ENCODE peak calls at places on chromosomes 13 and 19, in five cellular contexts. Z is endothelial cell, H is tibial artery, W is bronchial epithelial cell, O is AG10803. C is an unnamed sample.

GRCh38 chr19:35534803-35535480 is 1.7 kb downstream of the GAPDHS start:
- DNase-seq in Z (no peak), H (no peak), W (no peak), O (no peak), C (no peak)

GRCh38 chr13:114053026-114053425 is 79.2 kb upstream of the C13orf46 start:
- DNase-seq in Z (no peak), H (no peak), W (no peak), O (peak), C (peak)

GRCh38 chr13:32581177-32581786 is 5.0 kb upstream of the PDS5B start:
- DNase-seq in Z (no peak), H (no peak), W (peak), O (peak), C (peak)

GRCh38 chr19:35120898-35121297 is 5.3 kb downstream of the FXYD3 start:
- DNase-seq in Z (no peak), H (no peak), W (peak), O (no peak), C (no peak)

GRCh38 chr13:24270639-24271131 is 38.7 kb upstream of the C1QTNF9 start:
- DNase-seq in Z (no peak), H (peak), W (peak), O (peak), C (peak)

GRCh38 chr19:19230505-19230904 is 18.7 kb downstream of the NCAN start:
- DNase-seq in Z (no peak), H (no peak), W (no peak), O (no peak), C (no peak)

GRCh38 chr13:52767949-52768516 is 28.4 kb upstream of the CNMD start:
- DNase-seq in Z (no peak), H (no peak), W (no peak), O (no peak), C (no peak)

GRCh38 chr13:26228080-26228479 is 6.0 kb upstream of the RNF6 start:
- DNase-seq in Z (no peak), H (no peak), W (no peak), O (no peak), C (no peak)

GRCh38 chr13:97468331-97468730 is 34.4 kb downstream of the RAP2A start:
- DNase-seq in Z (no peak), H (no peak), W (no peak), O (peak), C (no peak)

GRCh38 chr19:38785187-38785699 is 3.8 kb upstream of the LGALS7B start:
- DNase-seq in Z (no peak), H (no peak), W (no peak), O (no peak), C (no peak)

GRCh38 chr13:33355470-33355869 is 69.9 kb upstream of the STARD13 start:
- DNase-seq in Z (no peak), H (no peak), W (no peak), O (peak), C (no peak)

GRCh38 chr19:3336680-3337523 is 29.5 kb upstream of the NFIC start:
- DNase-seq in Z (no peak), H (peak), W (peak), O (peak), C (no peak)

GRCh38 chr13:74273591-74273990 is 139.4 kb upstream of the KLF12 start:
- DNase-seq in Z (no peak), H (no peak), W (no peak), O (peak), C (no peak)

GRCh38 chr19:15488489-15489226 is 9.4 kb upstream of the PGLYRP2 start:
- DNase-seq in Z (no peak), H (no peak), W (no peak), O (no peak), C (no peak)

GRCh38 chr13:78660130-78660857 is 1.3 kb upstream of the OBI1 start:
- DNase-seq in Z (peak), H (no peak), W (no peak), O (peak), C (peak)

GRCh38 chr13:110648848-110649421 is 33.6 kb downstream of the NAXD start:
- DNase-seq in Z (no peak), H (no peak), W (no peak), O (no peak), C (no peak)

GRCh38 chr19:54420383-54421168 is 5.3 kb downstream of the TTYH1 start:
- DNase-seq in Z (peak), H (no peak), W (no peak), O (no peak), C (no peak)

GRCh38 chr13:94435604-94436226 is 43.8 kb downstream of the DCT start:
- DNase-seq in Z (no peak), H (no peak), W (peak), O (peak), C (peak)

GRCh38 chr13:46181799-46182490 is at the start of gene LCP1:
- DNase-seq in Z (no peak), H (no peak), W (no peak), O (no peak), C (no peak)

GRCh38 chr13:105735269-105735668 is 800.2 kb downstream of the EFNB2 start:
- DNase-seq in Z (no peak), H (no peak), W (no peak), O (no peak), C (no peak)

GRCh38 chr19:21221653-21222052 is 79.8 kb downstream of the ZNF431 start:
- DNase-seq in Z (no peak), H (no peak), W (no peak), O (peak), C (peak)

GRCh38 chr13:88656751-88657150 is 985.6 kb downstream of the SLITRK5 start:
- DNase-seq in Z (no peak), H (no peak), W (peak), O (no peak), C (no peak)

GRCh38 chr13:29474991-29475390 is 120.5 kb downstream of the SLC7A1 start:
- DNase-seq in Z (no peak), H (no peak), W (peak), O (peak), C (peak)

GRCh38 chr13:73704587-73704986 is 429.6 kb downstream of the KLF12 start:
- DNase-seq in Z (no peak), H (no peak), W (no peak), O (no peak), C (no peak)

GRCh38 chr13:74839656-74840055 is 642.3 kb downstream of the TBC1D4 start:
- DNase-seq in Z (no peak), H (no peak), W (peak), O (peak), C (peak)

GRCh38 chr13:110334256-110334655 is 27.2 kb downstream of the COL4A2 start:
- DNase-seq in Z (no peak), H (peak), W (peak), O (peak), C (peak)

GRCh38 chr13:78241278-78241919 is 322.8 kb upstream of the EDNRB start:
- DNase-seq in Z (peak), H (no peak), W (peak), O (peak), C (peak)

GRCh38 chr19:49857061-49857833 is 6.3 kb downstream of the PTOV1 start:
- DNase-seq in Z (no peak), H (no peak), W (no peak), O (no peak), C (no peak)

GRCh38 chr13:26950546-26950945 is 190.0 kb upstream of the GPR12 start:
- DNase-seq in Z (no peak), H (no peak), W (no peak), O (no peak), C (no peak)

GRCh38 chr19:3024509-3024869 is 4.6 kb downstream of the TLE2 start:
- DNase-seq in Z (no peak), H (no peak), W (peak), O (no peak), C (no peak)

GRCh38 chr19:41925208-41926003 is 2.8 kb downstream of the ERFL start:
- DNase-seq in Z (no peak), H (no peak), W (no peak), O (no peak), C (no peak)

GRCh38 chr13:59337070-59337469 is 826.7 kb downstream of the DIAPH3 start:
- DNase-seq in Z (no peak), H (no peak), W (no peak), O (no peak), C (no peak)

GRCh38 chr19:7850429-7850819 is 20.4 kb downstream of the EVI5L start:
- DNase-seq in Z (no peak), H (no peak), W (no peak), O (no peak), C (no peak)

GRCh38 chr13:79522583-79522982 is 41.6 kb downstream of the NDFIP2 start:
- DNase-seq in Z (no peak), H (no peak), W (peak), O (peak), C (peak)

GRCh38 chr13:113033498-113033897 is 64.5 kb downstream of the MCF2L start:
- DNase-seq in Z (peak), H (no peak), W (no peak), O (no peak), C (no peak)

GRCh38 chr19:38255759-38256052 is 468 bp downstream of the PPP1R14A start:
- DNase-seq in Z (no peak), H (peak), W (no peak), O (no peak), C (no peak)

GRCh38 chr19:38551450-38551813 is 66.3 kb downstream of the MAP4K1 start:
- DNase-seq in Z (no peak), H (no peak), W (no peak), O (no peak), C (no peak)

GRCh38 chr19:18204394-18205179 is 745 bp upstream of the RAB3A start:
- DNase-seq in Z (peak), H (no peak), W (no peak), O (no peak), C (no peak)

DNA sequence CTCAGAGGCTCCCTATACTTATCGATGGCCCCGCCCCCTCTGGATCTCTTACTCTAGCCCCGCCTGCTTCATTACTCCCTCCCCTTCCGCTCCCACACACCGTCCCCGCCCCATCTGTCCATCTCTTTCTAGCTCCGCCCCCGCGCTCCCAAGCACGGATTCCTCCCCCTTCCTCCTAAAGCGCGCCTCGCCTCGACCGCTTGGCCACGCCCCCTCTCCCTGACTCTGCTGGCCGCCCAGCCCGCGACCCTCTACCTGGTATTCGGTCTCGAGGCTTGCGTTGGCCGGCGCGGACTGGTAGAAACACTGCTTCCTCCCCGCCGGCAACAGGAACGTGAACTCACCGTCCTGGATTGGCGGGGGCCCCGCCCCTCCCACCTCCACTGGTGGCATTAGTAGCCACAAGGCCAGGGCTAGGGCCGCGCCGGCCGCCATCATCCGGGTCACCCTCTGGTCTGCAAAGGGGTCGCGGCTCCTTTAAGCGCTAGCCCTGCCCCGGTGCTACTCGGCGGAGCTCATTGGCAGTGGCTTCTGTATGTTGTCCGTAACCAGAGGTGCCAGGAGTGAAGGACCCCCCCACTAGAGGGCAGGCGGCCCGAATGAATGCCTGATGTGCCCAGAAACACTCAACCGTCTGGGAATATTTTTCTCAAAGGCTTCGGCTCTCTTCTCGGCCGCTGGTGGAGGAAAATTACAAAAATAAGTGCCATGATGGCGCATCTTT is at the start of gene TMED1:
- DNase-seq in Z (peak), H (peak), W (peak), O (peak), C (peak)
- TF ChIP-seq CTCF in Z (peak), H (peak), W (peak), O (peak), C (peak)

GRCh38 chr19:12244370-12244769 is 50.3 kb downstream of the ZNF44 start:
- DNase-seq in Z (no peak), H (no peak), W (no peak), O (no peak), C (no peak)
- TF ChIP-seq CTCF in Z (no peak), H (no peak), W (peak), O (no peak), C (no peak)

DNA sequence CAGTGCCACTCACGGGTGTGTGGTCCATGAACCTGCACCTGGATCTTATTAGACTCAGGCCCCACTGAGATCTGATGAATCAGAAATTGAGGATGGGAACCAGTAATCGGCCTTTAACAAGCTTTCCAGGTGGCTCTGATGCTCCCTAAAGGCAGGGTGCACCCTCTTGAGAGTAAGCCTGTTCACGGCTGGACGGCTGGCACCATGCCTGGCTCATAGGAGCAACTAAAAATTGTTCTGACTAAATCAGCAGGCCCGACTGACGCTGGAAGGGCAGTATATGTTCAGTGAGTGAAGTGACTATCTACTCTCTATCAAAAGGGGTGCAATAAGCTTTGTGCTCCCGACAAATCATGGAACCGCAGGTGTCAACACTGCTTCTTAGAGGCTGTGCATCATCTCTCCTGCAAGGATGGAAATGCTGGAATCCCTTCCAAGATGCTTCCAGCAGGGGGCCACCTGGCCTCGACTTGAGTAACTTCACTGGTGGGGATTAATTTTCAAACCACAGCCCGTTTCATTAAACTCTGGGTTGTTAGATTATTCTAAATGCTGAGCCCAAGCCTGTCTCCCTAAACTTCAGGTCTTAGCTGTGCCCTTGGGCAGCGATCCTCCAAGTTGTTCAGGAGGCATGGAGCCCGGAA is 28.4 kb downstream of the TMTC4 start:
- DNase-seq in Z (peak), H (no peak), W (peak), O (peak), C (no peak)
- TF ChIP-seq CTCF in Z (peak), H (no peak), W (peak), O (peak), C (peak)

DNA sequence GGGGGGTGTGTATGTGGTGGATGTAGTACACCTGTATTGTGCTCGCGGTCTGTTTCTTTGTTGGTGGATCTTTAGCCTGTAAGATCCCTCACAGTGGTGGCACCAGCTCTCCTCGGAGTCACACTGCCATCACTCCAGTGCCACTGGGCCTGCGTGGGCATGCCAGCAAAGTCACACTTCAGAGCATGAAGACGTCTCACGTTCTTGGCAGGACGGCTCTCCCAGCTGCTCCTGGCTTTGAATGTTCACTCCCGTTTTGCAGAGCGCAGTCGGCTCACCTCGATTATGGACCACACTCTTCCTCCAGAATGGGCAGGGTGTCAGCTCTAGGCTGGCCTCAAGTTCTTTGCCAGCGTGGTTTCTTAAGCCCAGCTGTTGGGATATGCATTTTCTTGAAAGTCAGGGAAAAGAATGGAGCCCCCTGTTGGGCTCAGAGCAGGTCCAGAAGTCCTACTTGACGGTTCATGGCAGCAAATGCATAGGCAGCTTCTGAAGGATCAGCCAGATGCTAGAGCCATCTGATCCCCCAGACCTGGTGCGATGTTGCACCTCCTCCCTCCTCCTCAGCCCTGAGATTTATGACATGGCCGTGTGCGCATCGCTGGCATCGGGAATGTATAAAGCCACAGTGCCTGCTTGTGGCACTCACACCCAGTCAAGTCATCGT is 40.4 kb upstream of the NPAS1 start:
- DNase-seq in Z (no peak), H (peak), W (no peak), O (no peak), C (no peak)
- TF ChIP-seq CTCF in Z (no peak), H (no peak), W (no peak), O (no peak), C (peak)

GRCh38 chr19:55486971-55487883 is 1.0 kb upstream of the SSC5D start:
- DNase-seq in Z (no peak), H (peak), W (peak), O (peak), C (peak)

GRCh38 chr19:55484571-55485438 is at the start of gene NAT14:
- DNase-seq in Z (peak), H (no peak), W (no peak), O (peak), C (peak)

GRCh38 chr19:55485439-55486011 is 537 bp downstream of the NAT14 start:
- DNase-seq in Z (no peak), H (no peak), W (no peak), O (no peak), C (no peak)

GRCh38 chr19:55487884-55488687 is at the start of gene SSC5D:
- DNase-seq in Z (no peak), H (no peak), W (no peak), O (peak), C (peak)

DNA sequence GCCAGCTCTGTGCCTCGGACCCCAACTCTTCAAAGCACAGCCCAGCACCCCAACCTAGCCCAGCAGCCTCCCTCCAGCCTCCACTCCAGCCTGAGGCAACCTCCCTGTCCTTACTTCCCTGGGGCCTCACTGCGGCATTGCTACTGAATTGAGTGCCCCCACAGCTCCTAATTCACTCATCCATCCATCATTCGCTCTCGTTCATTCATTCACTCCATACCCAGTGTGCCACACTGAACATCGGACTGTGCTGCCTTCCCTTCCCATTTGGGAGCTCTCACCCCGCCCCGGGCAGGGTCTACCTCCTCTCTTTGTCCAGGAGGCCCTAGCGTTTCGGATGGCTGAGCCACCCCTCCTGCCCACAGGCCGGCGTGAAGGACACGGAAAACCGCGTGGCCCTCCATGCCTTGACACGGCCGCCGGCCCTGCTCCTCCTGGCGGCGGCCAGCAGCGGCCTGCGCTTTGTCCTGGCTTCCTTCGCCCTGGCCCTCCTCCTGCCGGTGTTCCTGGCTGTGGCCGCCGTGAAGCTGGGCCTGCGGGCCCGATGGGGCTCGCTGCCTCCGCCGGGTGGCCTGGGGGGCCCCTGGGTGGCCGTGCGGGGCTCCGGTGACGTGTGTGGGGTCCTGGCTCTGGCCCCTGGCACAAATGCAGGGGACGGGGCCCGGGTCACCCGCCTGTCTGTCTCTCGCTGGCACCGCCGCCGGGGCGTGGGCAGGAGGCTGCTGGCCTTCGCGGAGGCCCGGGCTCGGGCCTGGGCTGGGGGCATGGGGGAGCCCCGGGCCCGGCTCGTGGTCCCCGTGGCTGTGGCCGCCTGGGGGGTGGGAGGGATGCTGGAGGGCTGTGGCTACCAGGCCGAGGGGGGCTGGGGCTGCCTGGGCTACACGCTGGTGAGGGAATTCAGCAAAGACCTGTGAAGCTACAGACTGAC is 1.3 kb downstream of the NAT14 start:
- DNase-seq in Z (no peak), H (no peak), W (no peak), O (peak), C (no peak)
- TF ChIP-seq CTCF in Z (no peak), H (no peak), W (no peak), O (peak), C (no peak)

GRCh38 chr19:1317274-1317673 is 31.6 kb downstream of the EFNA2 start:
- DNase-seq in Z (no peak), H (no peak), W (no peak), O (no peak), C (no peak)

GRCh38 chr19:1318678-1319471 is 33.2 kb downstream of the EFNA2 start:
- DNase-seq in Z (no peak), H (no peak), W (no peak), O (no peak), C (no peak)

GRCh38 chr19:1313695-1314613 is 28.3 kb downstream of the EFNA2 start:
- DNase-seq in Z (no peak), H (no peak), W (peak), O (no peak), C (no peak)

GRCh38 chr19:1315470-1316166 is 29.9 kb downstream of the EFNA2 start:
- DNase-seq in Z (peak), H (no peak), W (no peak), O (peak), C (no peak)

GRCh38 chr19:1316466-1316865 is 30.8 kb downstream of the EFNA2 start:
- DNase-seq in Z (no peak), H (no peak), W (no peak), O (no peak), C (no peak)
- TF ChIP-seq CTCF in Z (no peak), H (no peak), W (no peak), O (no peak), C (no peak)

GRCh38 chr19:47225746-47226425 is 5.1 kb downstream of the BBC3 start:
- DNase-seq in Z (peak), H (peak), W (peak), O (peak), C (peak)
- TF ChIP-seq CTCF in Z (peak), H (peak), W (no peak), O (peak), C (peak)